ENCODE peak calls at places on chromosomes 13 and 19, in five cellular contexts. One of them, this sample, is unnamed.

GRCh38 chr13:25192052-25192451 is 20.0 kb upstream of the AMER2 start:
- DNase-seq in pancreas: no peak
- DNase-seq in fibroblast of villous mesenchyme: no peak
- DNase-seq in cardiac fibroblast: no peak
- DNase-seq in upper lobe of right lung: no peak
- DNase-seq in this sample: no peak

GRCh38 chr13:73288596-73288995 is 229.8 kb downstream of the KLF5 start:
- DNase-seq in pancreas: no peak
- DNase-seq in fibroblast of villous mesenchyme: no peak
- DNase-seq in cardiac fibroblast: no peak
- DNase-seq in upper lobe of right lung: no peak
- DNase-seq in this sample: no peak

GRCh38 chr19:13132471-13133166 is 14.6 kb downstream of the NACC1 start:
- DNase-seq in pancreas: no peak
- DNase-seq in fibroblast of villous mesenchyme: no peak
- DNase-seq in cardiac fibroblast: peak; percentile 36
- DNase-seq in upper lobe of right lung: no peak
- DNase-seq in this sample: peak; percentile 33

GRCh38 chr13:111114362-111115050 is 604 bp upstream of the ARHGEF7 start:
- DNase-seq in pancreas: peak; percentile 62
- DNase-seq in fibroblast of villous mesenchyme: peak; percentile 72
- DNase-seq in cardiac fibroblast: peak; percentile 15
- DNase-seq in upper lobe of right lung: peak; percentile 77
- DNase-seq in this sample: peak; percentile 28

GRCh38 chr19:47399198-47399597 is 20.1 kb downstream of the MEIS3 start:
- DNase-seq in pancreas: no peak
- DNase-seq in fibroblast of villous mesenchyme: no peak
- DNase-seq in cardiac fibroblast: no peak
- DNase-seq in upper lobe of right lung: no peak
- DNase-seq in this sample: no peak

GRCh38 chr13:41746259-41746658 is 214.7 kb downstream of the VWA8 start:
- DNase-seq in pancreas: no peak
- DNase-seq in fibroblast of villous mesenchyme: peak; percentile 79
- DNase-seq in cardiac fibroblast: peak; percentile 47
- DNase-seq in upper lobe of right lung: no peak
- DNase-seq in this sample: peak; percentile 40

GRCh38 chr19:35859414-35859813 is 2.7 kb downstream of the KIRREL2 start:
- DNase-seq in pancreas: peak; percentile 46
- DNase-seq in fibroblast of villous mesenchyme: no peak
- DNase-seq in cardiac fibroblast: no peak
- DNase-seq in upper lobe of right lung: no peak
- DNase-seq in this sample: no peak

GRCh38 chr13:33015791-33016323 is 366 bp upstream of the KL start:
- DNase-seq in pancreas: peak; percentile 56
- DNase-seq in fibroblast of villous mesenchyme: no peak
- DNase-seq in cardiac fibroblast: no peak
- DNase-seq in upper lobe of right lung: peak; percentile 65
- DNase-seq in this sample: no peak

GRCh38 chr13:50787316-50788195 is 55.9 kb downstream of the DLEU7 start:
- DNase-seq in pancreas: no peak
- DNase-seq in fibroblast of villous mesenchyme: no peak
- DNase-seq in cardiac fibroblast: no peak
- DNase-seq in upper lobe of right lung: no peak
- DNase-seq in this sample: no peak

GRCh38 chr13:52838433-52839107 is 9.9 kb downstream of the PCDH8 start:
- DNase-seq in pancreas: no peak
- DNase-seq in fibroblast of villous mesenchyme: no peak
- DNase-seq in cardiac fibroblast: no peak
- DNase-seq in upper lobe of right lung: no peak
- DNase-seq in this sample: no peak

GRCh38 chr13:99525967-99526366 is 24.7 kb downstream of the TM9SF2 start:
- DNase-seq in pancreas: no peak
- DNase-seq in fibroblast of villous mesenchyme: peak; percentile 18
- DNase-seq in cardiac fibroblast: no peak
- DNase-seq in upper lobe of right lung: no peak
- DNase-seq in this sample: no peak

GRCh38 chr19:1826557-1827521 is 14.8 kb upstream of the ATP8B3 start:
- DNase-seq in pancreas: peak; percentile 72
- DNase-seq in fibroblast of villous mesenchyme: peak; percentile 13
- DNase-seq in cardiac fibroblast: no peak
- DNase-seq in upper lobe of right lung: no peak
- DNase-seq in this sample: peak; percentile 13

GRCh38 chr19:7722231-7722651 is 9.7 kb downstream of the CLEC4G start:
- DNase-seq in pancreas: no peak
- DNase-seq in fibroblast of villous mesenchyme: no peak
- DNase-seq in cardiac fibroblast: no peak
- DNase-seq in upper lobe of right lung: no peak
- DNase-seq in this sample: no peak

GRCh38 chr13:29925457-29925856 is 75.0 kb upstream of the UBL3 start:
- DNase-seq in pancreas: peak; percentile 68
- DNase-seq in fibroblast of villous mesenchyme: peak; percentile 86
- DNase-seq in cardiac fibroblast: peak; percentile 97
- DNase-seq in upper lobe of right lung: peak; percentile 72
- DNase-seq in this sample: peak; percentile 95

GRCh38 chr13:21427741-21428140 is 31.4 kb downstream of the ZDHHC20 start:
- DNase-seq in pancreas: no peak
- DNase-seq in fibroblast of villous mesenchyme: no peak
- DNase-seq in cardiac fibroblast: no peak
- DNase-seq in upper lobe of right lung: no peak
- DNase-seq in this sample: no peak

GRCh38 chr19:13931582-13932378 is 6.4 kb downstream of the PODNL1 start:
- DNase-seq in pancreas: peak; percentile 65
- DNase-seq in fibroblast of villous mesenchyme: no peak
- DNase-seq in cardiac fibroblast: no peak
- DNase-seq in upper lobe of right lung: no peak
- DNase-seq in this sample: no peak

GRCh38 chr19:27964165-27964564 is 1248.8 kb downstream of the UQCRFS1 start:
- DNase-seq in pancreas: no peak
- DNase-seq in fibroblast of villous mesenchyme: no peak
- DNase-seq in cardiac fibroblast: peak; percentile 34
- DNase-seq in upper lobe of right lung: no peak
- DNase-seq in this sample: peak; percentile 26

GRCh38 chr19:47275866-47276461 is 1.3 kb downstream of the INAFM1 start:
- DNase-seq in pancreas: peak; percentile 69
- DNase-seq in fibroblast of villous mesenchyme: peak; percentile 64
- DNase-seq in cardiac fibroblast: peak; percentile 64
- DNase-seq in upper lobe of right lung: peak; percentile 69
- DNase-seq in this sample: peak; percentile 70

GRCh38 chr19:38692458-38693379 is 45.3 kb downstream of the ACTN4 start:
- DNase-seq in pancreas: no peak
- DNase-seq in fibroblast of villous mesenchyme: no peak
- DNase-seq in cardiac fibroblast: no peak
- DNase-seq in upper lobe of right lung: no peak
- DNase-seq in this sample: no peak

GRCh38 chr13:32031815-32032345 is 306 bp downstream of the FRY start:
- DNase-seq in pancreas: no peak
- DNase-seq in fibroblast of villous mesenchyme: peak; percentile 22
- DNase-seq in cardiac fibroblast: no peak
- DNase-seq in upper lobe of right lung: no peak
- DNase-seq in this sample: no peak

GRCh38 chr13:25241007-25241406 is 46.3 kb downstream of the MTMR6 start:
- DNase-seq in pancreas: no peak
- DNase-seq in fibroblast of villous mesenchyme: no peak
- DNase-seq in cardiac fibroblast: no peak
- DNase-seq in upper lobe of right lung: no peak
- DNase-seq in this sample: no peak

GRCh38 chr13:113636266-113636963 is 21.6 kb downstream of the ATP4B start:
- DNase-seq in pancreas: no peak
- DNase-seq in fibroblast of villous mesenchyme: no peak
- DNase-seq in cardiac fibroblast: no peak
- DNase-seq in upper lobe of right lung: peak; percentile 40
- DNase-seq in this sample: no peak

GRCh38 chr19:52622261-52622660 is 15.9 kb downstream of the ZNF83 start:
- DNase-seq in pancreas: no peak
- DNase-seq in fibroblast of villous mesenchyme: no peak
- DNase-seq in cardiac fibroblast: no peak
- DNase-seq in upper lobe of right lung: no peak
- DNase-seq in this sample: no peak

DNA sequence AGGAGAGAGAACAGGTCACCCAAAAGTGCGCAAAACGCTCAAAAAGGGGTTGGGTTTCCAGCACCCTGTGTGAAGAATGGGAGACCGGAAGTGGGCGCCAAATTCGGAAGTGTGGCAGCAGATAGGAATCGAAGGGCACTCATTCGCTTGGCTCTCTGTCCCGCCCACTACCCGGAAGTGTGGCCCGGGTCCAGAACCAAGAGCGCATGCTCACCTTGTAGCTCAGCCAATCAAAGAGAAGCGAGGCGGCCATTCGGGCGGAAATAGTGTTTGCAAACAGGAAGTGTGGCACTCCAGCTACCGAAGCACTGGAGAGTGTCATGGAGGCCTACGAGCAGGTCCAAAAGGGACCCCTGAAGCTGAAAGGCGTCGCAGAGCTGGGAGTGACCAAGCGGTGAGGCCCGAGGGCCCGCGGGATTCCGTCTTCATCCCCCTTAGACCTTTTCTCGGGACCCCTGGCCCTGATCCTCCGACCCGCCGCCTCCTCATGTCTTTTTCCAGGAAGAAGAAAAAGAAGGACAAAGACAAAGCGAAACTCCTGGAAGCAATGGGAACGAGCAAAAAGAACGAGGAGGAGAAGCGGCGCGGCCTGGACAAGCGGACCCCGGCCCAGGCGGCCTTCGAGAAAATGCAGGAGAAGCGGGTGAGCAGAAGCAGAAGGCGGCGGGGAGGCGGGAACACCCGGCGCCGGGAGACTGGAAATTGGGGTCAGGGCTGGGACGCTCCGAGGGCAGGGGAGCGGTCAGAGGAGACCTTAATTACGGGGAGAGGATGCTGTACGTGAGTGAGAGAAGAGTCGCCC is at the start of gene FAM32A:
- DNase-seq in pancreas: peak; percentile 100
- DNase-seq in fibroblast of villous mesenchyme: peak; percentile 99
- DNase-seq in cardiac fibroblast: peak; percentile 99
- DNase-seq in upper lobe of right lung: peak; percentile 99
- DNase-seq in this sample: peak; percentile 99
- TF ChIP-seq CTCF in pancreas: no peak
- TF ChIP-seq CTCF in fibroblast of villous mesenchyme: peak; percentile 40
- TF ChIP-seq CTCF in cardiac fibroblast: no peak
- TF ChIP-seq CTCF in upper lobe of right lung: peak; percentile 37
- TF ChIP-seq CTCF in this sample: no peak

DNA sequence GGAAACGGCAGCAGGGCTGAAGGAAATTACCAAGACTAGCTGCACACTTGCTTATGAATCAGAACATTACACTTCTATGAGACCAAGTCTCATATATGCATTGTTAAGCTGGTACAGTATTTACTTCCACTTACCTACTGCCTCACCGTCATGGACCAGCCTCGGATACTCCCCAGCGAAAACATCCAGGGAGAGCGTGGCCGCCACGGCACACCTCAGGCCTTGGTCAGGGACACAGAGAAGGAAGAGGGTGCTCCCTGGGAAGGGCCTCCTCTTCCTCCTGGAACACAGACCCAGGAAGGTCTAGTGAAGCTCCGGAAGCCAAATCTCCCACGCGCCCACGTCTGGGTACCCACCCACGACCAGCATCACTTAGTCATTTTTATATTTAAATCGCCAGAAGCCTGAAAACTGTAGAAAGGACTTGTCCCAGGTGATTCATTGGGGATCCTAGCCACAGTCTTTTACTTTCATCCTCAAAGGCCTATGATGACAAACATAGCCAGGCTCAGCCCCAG is 24.4 kb upstream of the MTIF3 start:
- DNase-seq in pancreas: no peak
- DNase-seq in fibroblast of villous mesenchyme: no peak
- DNase-seq in cardiac fibroblast: no peak
- DNase-seq in upper lobe of right lung: no peak
- DNase-seq in this sample: no peak
- H3K4me3 ChIP-seq in pancreas: no peak overlapping the region
- H3K4me3 ChIP-seq in fibroblast of villous mesenchyme: no peak overlapping the region
- H3K4me3 ChIP-seq in cardiac fibroblast: no peak overlapping the region
- H3K4me3 ChIP-seq in upper lobe of right lung: no peak overlapping the region
- H3K4me3 ChIP-seq in this sample: no peak overlapping the region

DNA sequence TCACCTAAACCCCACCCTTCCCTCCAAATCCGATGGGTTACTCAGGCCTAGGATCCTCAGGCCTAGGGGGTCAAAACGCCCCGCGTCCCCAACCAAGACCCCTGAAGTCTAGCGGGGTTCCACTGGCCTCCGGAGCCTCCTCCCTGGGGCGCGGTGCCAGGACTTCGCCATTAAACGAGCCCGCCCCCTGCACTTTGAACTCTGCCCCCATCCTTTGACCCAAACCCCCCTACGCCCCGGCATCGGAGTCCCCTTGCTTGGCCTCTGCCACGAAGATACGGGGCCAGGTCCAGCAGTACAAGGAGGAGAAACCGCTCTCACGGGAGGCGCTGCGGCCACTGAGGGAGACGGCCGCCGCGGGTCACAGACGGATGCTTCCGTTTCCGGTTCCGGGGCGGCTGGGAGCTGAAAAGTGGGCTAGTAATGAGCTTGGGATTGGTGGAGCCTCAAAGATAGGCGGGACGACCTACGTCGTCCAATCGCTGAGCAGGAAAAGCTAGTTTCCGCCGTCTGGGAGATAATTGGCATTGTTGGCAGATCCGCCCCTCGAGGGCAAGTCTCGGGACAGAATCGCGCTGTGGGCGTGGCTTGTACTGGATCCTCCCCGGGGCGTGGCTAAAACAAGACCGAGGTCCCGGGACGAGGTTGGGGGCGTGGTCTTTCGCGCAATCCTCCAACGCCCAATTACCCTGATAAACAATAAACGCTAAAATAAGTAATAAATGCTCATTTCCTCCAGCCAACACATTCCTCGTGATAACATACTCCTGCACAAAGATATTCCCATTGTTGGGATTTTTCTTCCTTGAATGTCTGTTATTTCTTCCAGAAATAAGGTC is 5.7 kb upstream of the ZNF77 start:
- DNase-seq in pancreas: peak; percentile 100
- DNase-seq in fibroblast of villous mesenchyme: peak; percentile 100
- DNase-seq in cardiac fibroblast: peak; percentile 100
- DNase-seq in upper lobe of right lung: peak; percentile 100
- DNase-seq in this sample: peak; percentile 100
- TF ChIP-seq CTCF in pancreas: no peak
- TF ChIP-seq CTCF in fibroblast of villous mesenchyme: no peak
- TF ChIP-seq CTCF in cardiac fibroblast: no peak
- TF ChIP-seq CTCF in upper lobe of right lung: no peak
- TF ChIP-seq CTCF in this sample: no peak

DNA sequence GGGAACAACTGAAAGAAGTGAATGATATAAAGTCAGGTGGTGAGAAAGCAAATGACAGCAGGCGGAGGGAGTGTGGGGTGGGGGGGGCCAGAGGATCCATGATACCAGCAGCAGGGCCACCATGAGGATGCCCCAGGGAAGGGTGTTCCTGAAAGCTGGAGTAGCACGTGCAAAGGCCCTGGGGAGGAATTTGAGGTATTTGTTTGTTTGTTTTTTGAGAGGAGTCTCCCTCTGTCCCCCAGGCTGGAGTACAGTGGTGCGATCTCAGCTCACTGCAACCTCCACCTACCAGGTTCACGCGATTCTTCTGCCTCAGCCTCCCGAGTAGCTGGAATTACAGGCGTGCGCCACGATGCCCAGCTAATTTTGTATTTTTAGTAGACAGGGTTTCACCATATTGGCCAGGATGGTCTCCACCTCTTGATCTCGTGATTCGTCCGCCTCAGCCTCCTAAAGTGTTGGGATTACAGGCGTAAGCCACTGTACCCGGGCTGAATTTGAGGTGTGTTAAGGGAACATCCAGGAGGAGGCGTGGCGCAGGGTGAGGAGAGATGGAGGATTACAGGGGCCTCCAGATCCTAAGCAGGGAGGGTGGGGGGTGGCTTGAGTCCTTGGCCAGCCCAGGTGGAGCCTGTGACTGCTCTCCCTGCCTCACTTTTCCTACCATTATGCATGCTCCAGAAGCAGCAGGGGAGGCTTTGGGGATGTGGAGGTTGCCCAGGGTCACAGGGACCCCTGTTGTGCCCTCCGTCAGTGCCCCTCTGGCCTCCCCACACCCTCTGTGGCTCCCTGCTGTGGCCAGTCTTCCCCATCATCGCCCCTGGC is 12.4 kb upstream of the JUND start:
- DNase-seq in pancreas: no peak
- DNase-seq in fibroblast of villous mesenchyme: no peak
- DNase-seq in cardiac fibroblast: no peak
- DNase-seq in upper lobe of right lung: no peak
- DNase-seq in this sample: no peak
- H3K4me3 ChIP-seq in pancreas: no peak overlapping the region
- H3K4me3 ChIP-seq in fibroblast of villous mesenchyme: peak overlapping the region; percentile 69
- H3K4me3 ChIP-seq in cardiac fibroblast: no peak overlapping the region
- H3K4me3 ChIP-seq in upper lobe of right lung: peak overlapping the region; percentile 77
- H3K4me3 ChIP-seq in this sample: no peak overlapping the region